ENCODE peak calls at places on chromosomes 5 and 9, in five cellular contexts. O is hepatocyte, E is HCT116, M is mammary epithelial cell, S is astrocyte. G is an unnamed sample. For H4K20me1, the result is how much of the 10 kb centered on the place peaks cover.

GRCh38 chr9:93278164-93278563 is 94.2 kb downstream of the WNK2 start:
- DNase-seq in O (peak), E (no peak), M (no peak), S (no peak), G (no peak)

GRCh38 chr9:124248992-124249391 is 8.8 kb upstream of the NEK6 start:
- DNase-seq in O (no peak), E (no peak), M (no peak), S (no peak), G (no peak)

GRCh38 chr5:168425997-168426863 is 60.0 kb upstream of the RARS1 start:
- DNase-seq in O (no peak), E (no peak), M (no peak), S (no peak), G (no peak)

GRCh38 chr9:126615251-126615790 is 1.6 kb downstream of the LMX1B start:
- DNase-seq in O (peak), E (no peak), M (peak), S (no peak), G (peak)

GRCh38 chr9:120904061-120904998 is 22.3 kb downstream of the TRAF1 start:
- DNase-seq in O (no peak), E (no peak), M (no peak), S (no peak), G (no peak)

GRCh38 chr9:125651907-125652306 is 55.1 kb downstream of the MAPKAP1 start:
- DNase-seq in O (no peak), E (no peak), M (no peak), S (no peak), G (no peak)

GRCh38 chr9:127966416-127967150 is 14.2 kb downstream of the EEIG1 start:
- DNase-seq in O (no peak), E (no peak), M (no peak), S (no peak), G (no peak)

GRCh38 chr9:16025627-16026026 is 472.8 kb downstream of the CCDC171 start:
- DNase-seq in O (no peak), E (no peak), M (no peak), S (no peak), G (no peak)

GRCh38 chr9:33161011-33161588 is 6.0 kb downstream of the B4GALT1 start:
- DNase-seq in O (peak), E (peak), M (peak), S (peak), G (peak)

GRCh38 chr5:148909001-148909400 is 82.6 kb downstream of the ADRB2 start:
- DNase-seq in O (no peak), E (no peak), M (no peak), S (peak), G (no peak)

GRCh38 chr5:157476699-157477408 is 16.8 kb downstream of the NIPAL4 start:
- DNase-seq in O (peak), E (peak), M (peak), S (peak), G (peak)

GRCh38 chr9:16687678-16688369 is 182.6 kb downstream of the BNC2 start:
- DNase-seq in O (no peak), E (no peak), M (no peak), S (peak), G (no peak)

GRCh38 chr5:1443145-1443543 is 2.1 kb downstream of the SLC6A3 start:
- DNase-seq in O (no peak), E (no peak), M (no peak), S (no peak), G (no peak)

GRCh38 chr5:69083412-69083811 is 10.4 kb upstream of the SLC30A5 start:
- DNase-seq in O (peak), E (peak), M (peak), S (no peak), G (peak)

GRCh38 chr9:115164511-115164974 is 46.6 kb upstream of the TNC start:
- DNase-seq in O (peak), E (peak), M (peak), S (peak), G (peak)

GRCh38 chr5:159440235-159440634 is 109.9 kb upstream of the IL12B start:
- DNase-seq in O (no peak), E (no peak), M (no peak), S (no peak), G (no peak)

GRCh38 chr5:13910637-13911288 is 33.7 kb downstream of the DNAH5 start:
- DNase-seq in O (no peak), E (no peak), M (no peak), S (no peak), G (no peak)

GRCh38 chr5:167049043-167049663 is 1242.3 kb upstream of the WWC1 start:
- DNase-seq in O (peak), E (peak), M (peak), S (peak), G (peak)

GRCh38 chr9:89619019-89619418 is 14.2 kb downstream of the GADD45G start:
- DNase-seq in O (no peak), E (no peak), M (no peak), S (no peak), G (no peak)

GRCh38 chr5:93582677-93583524 is at the start of gene NR2F1:
- DNase-seq in O (peak), E (peak), M (peak), S (peak), G (peak)

GRCh38 chr5:93583525-93583798 is 440 bp downstream of the NR2F1 start:
- DNase-seq in O (no peak), E (no peak), M (no peak), S (no peak), G (no peak)

GRCh38 chr5:93580387-93581100 is 475 bp downstream of the NR2F1-AS1 start:
- DNase-seq in O (no peak), E (no peak), M (peak), S (no peak), G (peak)

GRCh38 chr5:93583799-93584530 is 943 bp downstream of the NR2F1 start:
- DNase-seq in O (peak), E (no peak), M (peak), S (no peak), G (peak)

GRCh38 chr5:93581738-93582414 is 857 bp upstream of the NR2F1-AS1 start:
- DNase-seq in O (no peak), E (peak), M (peak), S (peak), G (peak)
- H3K27ac ChIP-seq in O (peak), E (peak), M (peak), S (peak), G (peak)

DNA sequence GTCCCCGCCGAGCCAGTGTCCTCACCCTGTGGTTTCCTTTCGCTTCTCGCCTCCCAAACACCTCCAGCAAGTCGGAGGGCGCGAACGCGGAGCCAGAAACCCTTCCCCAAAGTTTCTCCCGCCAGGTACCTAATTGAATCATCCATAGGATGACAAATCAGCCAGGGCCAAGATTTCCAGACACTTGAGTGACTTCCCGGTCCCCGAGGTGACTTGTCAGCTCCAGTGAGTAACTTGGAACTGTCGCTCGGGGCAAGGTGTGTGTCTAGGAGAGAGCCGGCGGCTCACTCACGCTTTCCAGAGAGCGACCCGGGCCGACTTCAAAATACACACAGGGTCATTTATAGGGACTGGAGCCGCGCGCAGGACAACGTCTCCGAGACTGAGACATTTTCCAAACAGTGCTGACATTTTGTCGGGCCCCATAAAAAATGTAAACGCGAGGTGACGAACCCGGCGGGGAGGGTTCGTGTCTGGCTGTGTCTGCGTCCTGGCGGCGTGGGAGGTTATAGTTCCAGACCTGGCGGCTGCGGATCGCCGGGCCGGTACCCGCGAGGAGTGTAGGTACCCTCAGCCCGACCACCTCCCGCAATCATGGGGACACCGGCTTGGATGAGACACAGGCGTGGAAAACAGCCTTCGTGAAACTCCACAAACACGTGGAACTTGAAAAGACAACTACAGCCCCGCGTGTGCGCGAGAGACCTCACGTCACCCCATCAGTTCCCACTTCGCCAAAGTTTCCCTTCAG is 1.4 kb downstream of the GLIS3 start:
- DNase-seq in O (peak), E (no peak), M (peak), S (no peak), G (peak)
- H2AFZ ChIP-seq in O (peak), E (peak), M (peak), S (peak), G (peak)

GRCh38 chr5:98916540-98916939 is 12.3 kb downstream of the CHD1 start:
- DNase-seq in O (no peak), E (no peak), M (no peak), S (no peak), G (no peak)
- H4K20me1 ChIP-seq in O (under half), E (under half), M (under half), S (under half), G (under half)

DNA sequence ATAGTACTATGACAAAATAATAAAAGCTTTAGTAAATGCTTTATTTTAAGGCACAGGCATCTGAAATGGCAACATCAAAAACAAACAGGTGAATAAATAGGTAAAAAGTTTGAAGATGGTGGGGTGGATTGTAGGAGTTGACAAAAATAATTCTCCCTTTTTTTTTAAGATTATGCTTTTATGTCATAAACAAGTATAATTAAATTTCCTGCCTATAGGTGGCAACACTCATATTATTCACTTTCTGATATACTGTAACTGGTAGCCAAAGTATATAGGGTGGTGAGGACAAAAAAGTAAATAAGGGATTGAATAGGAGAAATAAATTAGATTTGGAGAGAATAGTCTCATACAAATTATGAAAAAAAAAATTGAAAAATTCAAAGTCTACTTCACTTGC is 120.0 kb upstream of the ACOT12 start:
- DNase-seq in O (no peak), E (no peak), M (no peak), S (no peak), G (peak)
- H3K27ac ChIP-seq in O (no peak), E (no peak), M (no peak), S (no peak), G (no peak)

G was measured in GM23248.